ENCODE peak calls at places on chromosomes 12 and 14, in eight cellular contexts. M is breast epithelium, A is left ventricle myocardium inferior, U is Peyer's patch, G is body of pancreas, B is fibroblast of lung, S is endothelial cell of umbilical vein, R is MM.1S. X is an unnamed sample.

GRCh38 chr14:103551338-103551762 is 11.1 kb downstream of the BAG5 start:
- DNase-seq in B (no peak), G (no peak), A (peak; percentile 79), R (no peak), U (no peak), M (no peak), S (no peak), X (no peak)

GRCh38 chr12:6873094-6874006 is at the start of gene SPSB2:
- DNase-seq in R (peak; percentile 98), M (peak; percentile 95), A (peak; percentile 98), U (peak; percentile 98), B (peak; percentile 92), S (peak; percentile 96), G (peak; percentile 99), X (peak; percentile 94)

GRCh38 chr14:99418217-99418616 is 62.4 kb downstream of the SETD3 start:
- DNase-seq in G (no peak), A (no peak), U (no peak), R (no peak), S (no peak), B (no peak), M (no peak), X (no peak)

GRCh38 chr14:89198544-89199329 is 218.3 kb downstream of the FOXN3 start:
- DNase-seq in G (peak; percentile 61), A (no peak), R (no peak), U (no peak), S (no peak), B (peak; percentile 5), M (no peak), X (no peak)

GRCh38 chr12:62646566-62646965 is 179.9 kb downstream of the MON2 start:
- DNase-seq in S (no peak), B (no peak), M (no peak), A (no peak), R (no peak), U (no peak), G (no peak), X (no peak)

GRCh38 chr12:19946549-19946948 is 421.8 kb upstream of the PDE3A start:
- DNase-seq in R (no peak), A (no peak), U (no peak), B (peak; percentile 99), G (no peak), M (no peak), S (peak; percentile 97), X (peak; percentile 62)

GRCh38 chr14:24145700-24146621 is at the start of gene PSME2:
- DNase-seq in S (peak; percentile 7), R (no peak), B (peak; percentile 75), G (no peak), U (no peak), A (no peak), M (no peak), X (no peak)

GRCh38 chr12:75236206-75236605 is 26.6 kb upstream of the KCNC2 start:
- DNase-seq in S (no peak), B (no peak), G (no peak), R (no peak), U (no peak), A (no peak), M (no peak), X (peak; percentile 97)

GRCh38 chr14:28758253-28758915 is 8.2 kb upstream of the FOXG1 start:
- DNase-seq in M (no peak), U (no peak), A (no peak), S (no peak), G (no peak), R (no peak), B (no peak), X (no peak)

GRCh38 chr12:129723260-129723659 is 180.6 kb downstream of the TMEM132D start:
- DNase-seq in A (no peak), S (no peak), G (no peak), U (no peak), B (no peak), R (no peak), M (no peak), X (no peak)

GRCh38 chr12:93943766-93944165 is 204.6 kb upstream of the PLXNC1 start:
- DNase-seq in G (no peak), R (no peak), B (peak; percentile 24), U (no peak), A (no peak), S (no peak), M (no peak), X (peak; percentile 51)

GRCh38 chr12:101536069-101536674 is 58.6 kb upstream of the MYBPC1 start:
- DNase-seq in B (no peak), U (no peak), S (no peak), G (no peak), R (no peak), M (no peak), A (no peak), X (no peak)

GRCh38 chr14:101715209-101716076 is 46.1 kb upstream of the PPP2R5C start:
- DNase-seq in M (no peak), G (no peak), U (peak; percentile 15), R (no peak), S (no peak), A (no peak), B (no peak), X (no peak)

GRCh38 chr14:50791201-50791600 is 39.8 kb downstream of the NIN start:
- DNase-seq in M (no peak), G (no peak), B (no peak), A (no peak), U (no peak), S (no peak), R (no peak), X (no peak)

GRCh38 chr14:85402546-85403162 is 127.3 kb upstream of the FLRT2 start:
- DNase-seq in S (peak; percentile 89), B (peak; percentile 53), U (no peak), A (no peak), R (no peak), G (no peak), M (no peak), X (no peak)

DNA sequence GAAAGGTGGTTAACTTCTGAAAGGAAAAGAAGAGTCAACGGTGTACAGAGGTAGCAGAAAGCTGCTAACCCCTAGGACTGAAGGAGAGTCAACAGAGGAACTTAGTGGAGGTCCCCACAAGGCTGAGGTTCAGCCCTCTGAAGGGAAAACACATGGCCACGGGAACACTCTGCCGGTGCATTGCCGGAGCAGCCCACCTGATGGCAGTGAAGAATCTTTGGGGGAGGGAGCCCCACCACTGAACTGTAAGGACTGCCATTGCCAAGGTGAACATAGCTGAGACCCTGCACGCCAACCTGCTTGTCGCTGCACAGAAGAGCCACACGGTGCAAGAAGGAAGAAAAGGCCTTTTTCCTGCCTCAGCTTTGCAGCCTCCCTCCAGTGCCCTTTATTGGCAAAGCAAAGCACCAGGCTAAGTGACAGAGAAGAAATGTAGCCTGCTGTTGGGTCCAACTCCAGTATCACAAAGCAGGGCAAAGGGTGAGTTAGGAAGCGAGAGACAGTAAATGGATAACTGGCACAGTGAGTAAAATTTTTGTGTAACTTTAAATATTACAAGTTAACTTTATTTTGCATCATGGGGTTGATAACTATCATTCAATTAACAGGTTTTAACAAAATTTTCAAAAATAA is 76.9 kb downstream of the LIN52 start:
- DNase-seq in B (no peak), R (no peak), G (no peak), U (no peak), M (no peak), A (no peak), S (no peak), X (no peak)
- TF ChIP-seq CTCF in B (no peak), R (no peak), G (no peak), U (no peak), M (no peak), A (no peak), S (no peak), X (no peak)

GRCh38 chr14:94098359-94098758 is 12.2 kb upstream of the IFI27 start:
- DNase-seq in S (no peak), M (no peak), U (no peak), R (no peak), A (no peak), B (no peak), G (no peak), X (no peak)

GRCh38 chr14:94099006-94099405 is 11.5 kb upstream of the IFI27 start:
- DNase-seq in M (no peak), A (no peak), U (no peak), S (no peak), G (no peak), R (no peak), B (no peak), X (no peak)

GRCh38 chr14:94102768-94103482 is 7.6 kb upstream of the IFI27 start:
- DNase-seq in B (no peak), M (no peak), S (no peak), U (no peak), A (no peak), G (no peak), R (no peak), X (no peak)

GRCh38 chr14:94101748-94102147 is 8.8 kb upstream of the IFI27 start:
- DNase-seq in M (no peak), S (no peak), R (no peak), B (no peak), A (no peak), U (no peak), G (no peak), X (no peak)

GRCh38 chr14:94100847-94101246 is 9.7 kb upstream of the IFI27 start:
- DNase-seq in B (peak; percentile 72), R (no peak), U (no peak), M (no peak), G (no peak), S (no peak), A (no peak), X (peak; percentile 17)
- H3K27ac ChIP-seq in B (no peak overlapping the region), R (no peak overlapping the region), U (no peak overlapping the region), M (no peak overlapping the region), G (no peak overlapping the region), S (no peak overlapping the region), A (no peak overlapping the region), X (no peak overlapping the region)

GRCh38 chr14:71006200-71006563 is 98.9 kb downstream of the PCNX1 start:
- DNase-seq in A (no peak), M (no peak), B (peak; percentile 32), G (no peak), U (no peak), R (no peak), S (no peak), X (peak; percentile 70)

GRCh38 chr14:71012888-71013287 is 105.6 kb downstream of the PCNX1 start:
- DNase-seq in U (no peak), M (no peak), B (no peak), S (no peak), A (no peak), G (no peak), R (no peak), X (no peak)

GRCh38 chr14:71013551-71014192 is 106.4 kb downstream of the PCNX1 start:
- DNase-seq in A (no peak), R (no peak), G (no peak), M (no peak), U (no peak), S (no peak), B (no peak), X (no peak)

GRCh38 chr14:71011479-71011878 is 104.2 kb downstream of the PCNX1 start:
- DNase-seq in B (no peak), S (peak; percentile 20), A (no peak), G (no peak), M (no peak), U (no peak), R (no peak), X (peak; percentile 31)
- TF ChIP-seq CTCF in B (peak; percentile 18), S (no peak), A (peak; percentile 32), G (no peak), M (no peak), U (no peak), R (no peak), X (peak; percentile 78)

DNA sequence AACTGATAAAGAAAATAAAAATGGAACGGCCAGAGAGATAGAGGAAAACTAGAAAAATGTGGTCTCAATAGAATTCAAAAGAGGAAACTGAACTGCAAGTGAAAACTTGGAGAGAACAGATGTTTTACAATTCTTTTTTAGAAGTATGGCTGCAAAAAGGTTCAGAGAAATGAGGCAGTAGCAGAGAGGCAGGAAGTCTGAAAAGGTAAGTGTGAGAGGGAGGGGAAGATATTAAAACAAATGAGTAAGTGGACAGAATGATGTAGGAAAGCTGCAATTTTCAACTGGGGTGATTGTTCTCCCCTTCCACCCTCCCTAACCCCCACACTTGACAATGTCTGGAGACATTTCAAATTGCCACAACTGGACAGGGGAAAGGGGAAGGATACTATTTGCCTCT is 12.9 kb downstream of the BTBD7 start:
- DNase-seq in U (no peak), B (no peak), A (no peak), S (no peak), R (no peak), M (no peak), G (no peak), X (no peak)
- H3K27ac ChIP-seq in U (no peak overlapping the region), B (no peak overlapping the region), A (no peak overlapping the region), S (no peak overlapping the region), R (peak overlapping the region; percentile 29), M (no peak overlapping the region), G (no peak overlapping the region), X (no peak overlapping the region)

X was measured in PC-3.